ENCODE peak calls at places on chromosomes 2 and 18, in six cellular contexts. Q, R, O, J, T and S are unnamed samples.

GRCh38 chr18:48769006-48769646 is 181.6 kb downstream of the SMAD7 start:
- DNase-seq in J (no peak), R (no peak), T (no peak), Q (no peak), O (no peak), S (no peak)

GRCh38 chr2:196293751-196294486 is 122.5 kb upstream of the STK17B start:
- DNase-seq in T (peak), O (peak), R (no peak), Q (no peak), J (no peak), S (no peak)

GRCh38 chr18:10476430-10476829 is 22.0 kb downstream of the APCDD1 start:
- DNase-seq in Q (no peak), O (peak), J (no peak), R (no peak), T (peak), S (no peak)

GRCh38 chr18:58232674-58233073 is 188.6 kb downstream of the NEDD4L start:
- DNase-seq in O (no peak), T (no peak), Q (no peak), R (no peak), J (no peak), S (no peak)

GRCh38 chr2:20108655-20109396 is 57.4 kb upstream of the LAPTM4A start:
- DNase-seq in Q (no peak), T (peak), J (no peak), O (peak), R (no peak), S (no peak)

GRCh38 chr2:119106301-119106897 is 52.2 kb downstream of the C1QL2 start:
- DNase-seq in R (no peak), J (no peak), T (peak), Q (no peak), O (peak), S (peak)

GRCh38 chr2:11279398-11279797 is 65.0 kb downstream of the ROCK2 start:
- DNase-seq in T (no peak), J (no peak), R (no peak), Q (no peak), O (no peak), S (no peak)

GRCh38 chr2:238946586-238947242 is 98.8 kb downstream of the TWIST2 start:
- DNase-seq in Q (no peak), O (no peak), T (no peak), R (no peak), J (no peak), S (no peak)

GRCh38 chr18:74289137-74289536 is 2.6 kb downstream of the CYB5A start:
- DNase-seq in Q (no peak), T (no peak), O (no peak), J (no peak), R (no peak), S (no peak)

GRCh38 chr18:35982404-35983114 is 10.1 kb downstream of the RMP24 start:
- DNase-seq in T (no peak), R (no peak), J (no peak), Q (no peak), O (no peak), S (no peak)

GRCh38 chr2:65081232-65081685 is 25.0 kb downstream of the CEP68 start:
- DNase-seq in T (no peak), Q (no peak), O (no peak), J (no peak), R (no peak), S (no peak)

GRCh38 chr18:79983793-79984192 is 4.6 kb downstream of the TXNL4A start:
- DNase-seq in Q (peak), O (no peak), R (no peak), J (no peak), T (no peak), S (no peak)

GRCh38 chr2:128447538-128447885 is 128.8 kb upstream of the HS6ST1 start:
- DNase-seq in O (no peak), T (no peak), Q (no peak), J (no peak), R (no peak), S (no peak)

GRCh38 chr2:222653280-222653679 is 2.6 kb downstream of the FARSB start:
- DNase-seq in R (no peak), T (no peak), Q (no peak), O (no peak), J (no peak), S (no peak)
- H3K27ac ChIP-seq in R (no peak), T (peak), Q (no peak), O (no peak), J (no peak), S (no peak)

DNA sequence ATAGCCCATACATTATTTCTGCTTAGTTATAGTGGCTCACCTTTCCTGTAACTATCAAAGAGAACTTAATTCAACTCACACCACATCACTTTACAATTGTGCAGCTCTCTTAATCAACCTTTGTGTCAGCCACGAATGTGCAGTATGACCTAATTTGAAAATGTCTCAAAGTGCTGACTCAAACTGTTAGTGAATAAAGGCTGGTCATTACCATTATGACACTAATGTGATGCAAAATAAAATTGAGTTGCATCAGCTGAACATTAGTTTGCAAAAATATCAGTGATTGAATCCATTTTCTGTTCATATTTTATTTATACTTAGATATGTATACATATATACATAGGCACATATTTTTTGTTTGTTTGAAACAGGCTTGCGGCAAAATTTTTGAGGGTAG is 251.8 kb downstream of the MEIS1 start:
- DNase-seq in T (no peak), R (no peak), O (no peak), Q (no peak), J (no peak), S (no peak)
- H3K27ac ChIP-seq in T (no peak), R (no peak), O (no peak), Q (no peak), J (no peak), S (no peak)

GRCh38 chr2:46015671-46016070 is 281.5 kb upstream of the EPAS1 start:
- DNase-seq in O (no peak), T (no peak), R (no peak), J (no peak), Q (no peak), S (no peak)

GRCh38 chr2:46023165-46023854 is 273.9 kb upstream of the EPAS1 start:
- DNase-seq in T (no peak), R (no peak), J (no peak), O (no peak), Q (no peak), S (no peak)

GRCh38 chr2:46020416-46020815 is 276.8 kb upstream of the EPAS1 start:
- DNase-seq in R (no peak), O (no peak), Q (no peak), J (no peak), T (no peak), S (no peak)

GRCh38 chr2:46014911-46015654 is 282.1 kb upstream of the EPAS1 start:
- DNase-seq in J (no peak), Q (no peak), R (no peak), T (no peak), O (no peak), S (no peak)

GRCh38 chr2:46018773-46019593 is 278.2 kb upstream of the EPAS1 start:
- DNase-seq in O (no peak), T (no peak), J (no peak), Q (no peak), R (no peak), S (peak)
- H3K27ac ChIP-seq in O (no peak), T (no peak), J (no peak), Q (no peak), R (no peak), S (no peak)

GRCh38 chr18:67302043-67302442 is 214.5 kb downstream of the DSEL start:
- DNase-seq in R (no peak), J (no peak), T (peak), Q (no peak), O (no peak), S (no peak)
- H3K27ac ChIP-seq in R (no peak), J (no peak), T (no peak), Q (no peak), O (no peak), S (no peak)

GRCh38 chr2:202030676-202031075 is 3.0 kb upstream of the FZD7 start:
- DNase-seq in Q (no peak), T (no peak), J (no peak), R (no peak), O (no peak), S (no peak)
- H3K27ac ChIP-seq in Q (no peak), T (no peak), J (no peak), R (no peak), O (no peak), S (no peak)

GRCh38 chr2:144548532-144549191 is 28.7 kb upstream of the ZEB2 start:
- DNase-seq in T (no peak), R (no peak), O (no peak), Q (no peak), J (no peak), S (no peak)

GRCh38 chr2:144548088-144548487 is 28.2 kb upstream of the ZEB2 start:
- DNase-seq in J (no peak), T (no peak), Q (no peak), R (no peak), O (no peak), S (no peak)

GRCh38 chr2:144545787-144546186 is 25.9 kb upstream of the ZEB2 start:
- DNase-seq in J (no peak), R (no peak), Q (no peak), T (no peak), O (no peak), S (no peak)

GRCh38 chr2:144546933-144547332 is 27.0 kb upstream of the ZEB2 start:
- DNase-seq in T (no peak), O (no peak), J (no peak), Q (no peak), R (no peak), S (no peak)

DNA sequence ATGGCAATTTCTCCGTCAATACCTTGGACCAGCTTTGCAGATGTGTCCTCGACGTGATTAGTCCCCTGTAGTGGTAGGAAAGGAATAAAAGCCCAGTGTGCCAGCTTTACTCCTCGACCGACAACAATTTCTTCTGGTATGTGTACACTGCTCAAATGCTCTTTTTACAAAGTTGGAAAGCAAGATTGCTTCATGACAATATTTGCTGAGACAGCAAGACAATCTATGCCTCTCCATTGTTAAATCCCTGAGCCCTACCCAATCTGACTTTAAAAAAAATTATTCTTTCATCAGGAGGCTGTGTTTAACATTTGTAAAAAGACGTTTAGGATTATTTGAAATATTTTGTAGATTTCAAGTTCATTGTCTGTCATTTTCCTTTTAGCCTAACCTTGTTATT is 27.6 kb upstream of the ZEB2 start:
- DNase-seq in J (no peak), O (no peak), T (no peak), Q (no peak), R (no peak), S (no peak)
- H3K27ac ChIP-seq in J (peak), O (no peak), T (no peak), Q (no peak), R (no peak), S (no peak)